ENCODE peak calls at places on chromosomes 12 and 14, in ten cellular contexts. P, K, F, X, M, E, J, W, S and B are unnamed samples.

GRCh38 chr12:17661250-17661649 is 428.7 kb downstream of the RERGL start:
- ATAC-seq in P (no peak), K (no peak), F (no peak), X (peak), M (no peak), E (no peak), J (no peak), W (no peak), S (peak), B (no peak)

GRCh38 chr12:41537522-41537921 is 349.4 kb downstream of the PDZRN4 start:
- ATAC-seq in P (no peak), K (no peak), F (no peak), X (no peak), M (no peak), E (no peak), J (no peak), W (no peak), S (no peak), B (no peak)

GRCh38 chr14:100405752-100406455 is 82.8 kb downstream of the SLC25A47 start:
- ATAC-seq in P (no peak), K (no peak), F (no peak), X (no peak), M (no peak), E (no peak), J (no peak), W (peak), S (no peak), B (no peak)

GRCh38 chr12:8644345-8645248 is 18.0 kb downstream of the MFAP5 start:
- ATAC-seq in P (no peak), K (peak), F (no peak), X (peak), M (peak), E (no peak), J (peak), W (no peak), S (no peak), B (peak)

GRCh38 chr12:106982229-106982628 is 4.7 kb downstream of the MTERF2 start:
- ATAC-seq in P (no peak), K (no peak), F (no peak), X (no peak), M (peak), E (no peak), J (no peak), W (no peak), S (no peak), B (no peak)

GRCh38 chr14:89477391-89477790 is 60.4 kb upstream of the FOXN3 start:
- ATAC-seq in P (peak), K (no peak), F (no peak), X (no peak), M (no peak), E (no peak), J (no peak), W (peak), S (no peak), B (no peak)

GRCh38 chr14:103872492-103873113 is 25.2 kb upstream of the PPP1R13B start:
- ATAC-seq in P (no peak), K (peak), F (no peak), X (no peak), M (peak), E (no peak), J (peak), W (no peak), S (no peak), B (no peak)

GRCh38 chr14:63692309-63693020 is 35.4 kb downstream of the SGPP1 start:
- ATAC-seq in P (no peak), K (no peak), F (no peak), X (no peak), M (no peak), E (no peak), J (no peak), W (no peak), S (no peak), B (no peak)

GRCh38 chr12:111074559-111074958 is 154.2 kb upstream of the MYL2 start:
- ATAC-seq in P (no peak), K (no peak), F (peak), X (no peak), M (no peak), E (no peak), J (peak), W (peak), S (no peak), B (no peak)

GRCh38 chr12:84038241-84038640 is 874.4 kb downstream of the SLC6A15 start:
- ATAC-seq in P (no peak), K (no peak), F (no peak), X (no peak), M (no peak), E (no peak), J (no peak), W (no peak), S (no peak), B (no peak)

GRCh38 chr12:1457901-1458300 is 136.5 kb downstream of the FBXL14 start:
- ATAC-seq in P (peak), K (no peak), F (no peak), X (peak), M (no peak), E (no peak), J (no peak), W (no peak), S (no peak), B (no peak)

GRCh38 chr14:73945159-73945670 is 4.7 kb downstream of the FAM161B start:
- ATAC-seq in P (no peak), K (no peak), F (no peak), X (no peak), M (no peak), E (no peak), J (no peak), W (peak), S (no peak), B (no peak)

GRCh38 chr14:73180385-73180805 is 44.1 kb downstream of the PSEN1 start:
- ATAC-seq in P (peak), K (no peak), F (peak), X (peak), M (no peak), E (peak), J (no peak), W (peak), S (peak), B (peak)

GRCh38 chr12:2172486-2173214 is 119.9 kb downstream of the CACNA1C start:
- ATAC-seq in P (peak), K (no peak), F (peak), X (no peak), M (no peak), E (no peak), J (no peak), W (no peak), S (no peak), B (no peak)

GRCh38 chr12:124375789-124376175 is 80.9 kb downstream of the RFLNA start:
- ATAC-seq in P (no peak), K (no peak), F (no peak), X (no peak), M (no peak), E (no peak), J (no peak), W (no peak), S (no peak), B (no peak)

GRCh38 chr12:121804417-121805111 is 755 bp downstream of the SETD1B start:
- ATAC-seq in P (no peak), K (no peak), F (no peak), X (no peak), M (no peak), E (no peak), J (no peak), W (no peak), S (no peak), B (no peak)

GRCh38 chr12:104223599-104224168 is 8.1 kb downstream of the TXNRD1 start:
- ATAC-seq in P (no peak), K (no peak), F (no peak), X (no peak), M (no peak), E (no peak), J (no peak), W (no peak), S (no peak), B (no peak)

GRCh38 chr12:76266797-76267196 is 81.4 kb downstream of the BBS10 start:
- ATAC-seq in P (peak), K (peak), F (peak), X (peak), M (peak), E (peak), J (no peak), W (peak), S (peak), B (peak)

GRCh38 chr14:21023817-21024667 is 819 bp downstream of the NDRG2 start:
- ATAC-seq in P (peak), K (peak), F (no peak), X (no peak), M (no peak), E (no peak), J (peak), W (peak), S (no peak), B (no peak)

GRCh38 chr14:69661194-69661537 is 49.8 kb downstream of the SUSD6 start:
- ATAC-seq in P (no peak), K (no peak), F (no peak), X (no peak), M (no peak), E (no peak), J (no peak), W (no peak), S (no peak), B (no peak)

GRCh38 chr12:123839826-123840225 is 77.7 kb downstream of the DNAH10 start:
- ATAC-seq in P (no peak), K (no peak), F (no peak), X (no peak), M (no peak), E (no peak), J (no peak), W (no peak), S (no peak), B (no peak)

GRCh38 chr14:90627478-90627877 is 188.8 kb downstream of the TTC7B start:
- ATAC-seq in P (peak), K (no peak), F (no peak), X (no peak), M (no peak), E (no peak), J (no peak), W (no peak), S (no peak), B (no peak)

GRCh38 chr12:3205742-3206519 is 128.8 kb downstream of the TSPAN9 start:
- ATAC-seq in P (peak), K (no peak), F (peak), X (no peak), M (no peak), E (no peak), J (no peak), W (peak), S (no peak), B (no peak)

GRCh38 chr14:35883677-35884293 is 57.6 kb downstream of the BRMS1L start:
- ATAC-seq in P (no peak), K (no peak), F (peak), X (peak), M (no peak), E (peak), J (no peak), W (no peak), S (peak), B (no peak)

GRCh38 chr12:68844318-68844745 is 36.4 kb downstream of the MDM2 start:
- ATAC-seq in P (no peak), K (no peak), F (peak), X (no peak), M (no peak), E (no peak), J (no peak), W (no peak), S (no peak), B (no peak)

GRCh38 chr14:74852922-74853530 is 22.9 kb downstream of the PROX2 start:
- ATAC-seq in P (no peak), K (no peak), F (peak), X (no peak), M (no peak), E (no peak), J (peak), W (peak), S (peak), B (no peak)

GRCh38 chr12:89789862-89790261 is 81.2 kb upstream of the ATP2B1 start:
- ATAC-seq in P (peak), K (no peak), F (peak), X (no peak), M (no peak), E (no peak), J (no peak), W (no peak), S (no peak), B (no peak)

GRCh38 chr14:59313063-59314018 is 124.9 kb downstream of the DAAM1 start:
- ATAC-seq in P (no peak), K (no peak), F (no peak), X (peak), M (no peak), E (no peak), J (no peak), W (no peak), S (peak), B (no peak)

GRCh38 chr12:84843588-84844144 is 68.9 kb downstream of the SLC6A15 start:
- ATAC-seq in P (no peak), K (peak), F (no peak), X (no peak), M (peak), E (no peak), J (no peak), W (no peak), S (no peak), B (no peak)

GRCh38 chr12:64571346-64571745 is 38.9 kb upstream of the RASSF3 start:
- ATAC-seq in P (no peak), K (no peak), F (no peak), X (no peak), M (no peak), E (no peak), J (no peak), W (no peak), S (no peak), B (no peak)

GRCh38 chr12:89160716-89161123 is 191.6 kb downstream of the DUSP6 start:
- ATAC-seq in P (peak), K (peak), F (peak), X (peak), M (peak), E (peak), J (no peak), W (no peak), S (peak), B (peak)

GRCh38 chr14:82725188-82725587 is 1191.5 kb upstream of the SEL1L start:
- ATAC-seq in P (no peak), K (no peak), F (no peak), X (peak), M (no peak), E (no peak), J (no peak), W (no peak), S (no peak), B (no peak)

GRCh38 chr12:32532415-32532814 is 133.1 kb downstream of the FGD4 start:
- ATAC-seq in P (no peak), K (no peak), F (peak), X (no peak), M (no peak), E (peak), J (no peak), W (no peak), S (no peak), B (no peak)